ENCODE peak calls at places on chromosomes 3 and 15, in seven cellular contexts. One of them, this sample, is unnamed.

GRCh38 chr3:42224658-42225421 is 41.1 kb downstream of the CCK start:
- DNase-seq in heart left ventricle: no peak
- DNase-seq in activated naive CD8-positive, alpha-beta T cell treated with anti-CD3 and anti-CD28 coated beads, Interleukin-2, amount 50 U/mL, for 24 hours: no peak
- DNase-seq in fibroblast of pulmonary artery: no peak
- DNase-seq in HS-5: no peak
- DNase-seq in transverse colon: no peak
- DNase-seq in GF-D8: no peak
- DNase-seq in this sample: no peak

GRCh38 chr3:13420051-13420816 is at the start of gene NUP210:
- DNase-seq in transverse colon: peak; percentile 70
- DNase-seq in GF-D8: peak; percentile 32
- DNase-seq in fibroblast of pulmonary artery: no peak
- DNase-seq in activated naive CD8-positive, alpha-beta T cell treated with anti-CD3 and anti-CD28 coated beads, Interleukin-2, amount 50 U/mL, for 24 hours: peak; percentile 82
- DNase-seq in heart left ventricle: peak; percentile 42
- DNase-seq in HS-5: no peak
- DNase-seq in this sample: no peak

GRCh38 chr3:66035763-66036477 is 2.8 kb downstream of the MAGI1 start:
- DNase-seq in fibroblast of pulmonary artery: peak; percentile 44
- DNase-seq in GF-D8: no peak
- DNase-seq in HS-5: no peak
- DNase-seq in activated naive CD8-positive, alpha-beta T cell treated with anti-CD3 and anti-CD28 coated beads, Interleukin-2, amount 50 U/mL, for 24 hours: no peak
- DNase-seq in transverse colon: no peak
- DNase-seq in heart left ventricle: no peak
- DNase-seq in this sample: no peak

GRCh38 chr15:44435893-44436667 is 8.7 kb downstream of the CTDSPL2 start:
- DNase-seq in transverse colon: no peak
- DNase-seq in HS-5: peak; percentile 28
- DNase-seq in fibroblast of pulmonary artery: no peak
- DNase-seq in GF-D8: no peak
- DNase-seq in heart left ventricle: no peak
- DNase-seq in activated naive CD8-positive, alpha-beta T cell treated with anti-CD3 and anti-CD28 coated beads, Interleukin-2, amount 50 U/mL, for 24 hours: no peak
- DNase-seq in this sample: no peak

GRCh38 chr15:69557340-69558137 is 104.9 kb downstream of the RPLP1 start:
- DNase-seq in transverse colon: peak; percentile 47
- DNase-seq in activated naive CD8-positive, alpha-beta T cell treated with anti-CD3 and anti-CD28 coated beads, Interleukin-2, amount 50 U/mL, for 24 hours: no peak
- DNase-seq in GF-D8: no peak
- DNase-seq in fibroblast of pulmonary artery: peak; percentile 93
- DNase-seq in heart left ventricle: no peak
- DNase-seq in HS-5: peak; percentile 92
- DNase-seq in this sample: no peak

GRCh38 chr3:25044762-25045161 is 383.3 kb upstream of the RARB start:
- DNase-seq in HS-5: no peak
- DNase-seq in transverse colon: no peak
- DNase-seq in heart left ventricle: no peak
- DNase-seq in activated naive CD8-positive, alpha-beta T cell treated with anti-CD3 and anti-CD28 coated beads, Interleukin-2, amount 50 U/mL, for 24 hours: no peak
- DNase-seq in GF-D8: no peak
- DNase-seq in fibroblast of pulmonary artery: no peak
- DNase-seq in this sample: no peak

GRCh38 chr3:49004352-49005297 is 2.6 kb upstream of the WDR6 start:
- DNase-seq in HS-5: no peak
- DNase-seq in activated naive CD8-positive, alpha-beta T cell treated with anti-CD3 and anti-CD28 coated beads, Interleukin-2, amount 50 U/mL, for 24 hours: no peak
- DNase-seq in GF-D8: no peak
- DNase-seq in fibroblast of pulmonary artery: no peak
- DNase-seq in transverse colon: peak; percentile 73
- DNase-seq in heart left ventricle: no peak
- DNase-seq in this sample: no peak

GRCh38 chr3:188088948-188089685 is 64.8 kb upstream of the LPP start:
- DNase-seq in transverse colon: no peak
- DNase-seq in GF-D8: no peak
- DNase-seq in fibroblast of pulmonary artery: no peak
- DNase-seq in activated naive CD8-positive, alpha-beta T cell treated with anti-CD3 and anti-CD28 coated beads, Interleukin-2, amount 50 U/mL, for 24 hours: no peak
- DNase-seq in heart left ventricle: no peak
- DNase-seq in HS-5: no peak
- DNase-seq in this sample: no peak

GRCh38 chr3:189308594-189308993 is 136.8 kb downstream of the TPRG1 start:
- DNase-seq in heart left ventricle: no peak
- DNase-seq in GF-D8: no peak
- DNase-seq in transverse colon: no peak
- DNase-seq in HS-5: no peak
- DNase-seq in fibroblast of pulmonary artery: no peak
- DNase-seq in activated naive CD8-positive, alpha-beta T cell treated with anti-CD3 and anti-CD28 coated beads, Interleukin-2, amount 50 U/mL, for 24 hours: no peak
- DNase-seq in this sample: no peak

GRCh38 chr15:87793736-87794135 is 462.8 kb downstream of the NTRK3 start:
- DNase-seq in transverse colon: no peak
- DNase-seq in GF-D8: no peak
- DNase-seq in HS-5: no peak
- DNase-seq in heart left ventricle: no peak
- DNase-seq in activated naive CD8-positive, alpha-beta T cell treated with anti-CD3 and anti-CD28 coated beads, Interleukin-2, amount 50 U/mL, for 24 hours: no peak
- DNase-seq in fibroblast of pulmonary artery: no peak
- DNase-seq in this sample: no peak

GRCh38 chr3:90091557-90091956 is 984.1 kb downstream of the EPHA3 start:
- DNase-seq in HS-5: peak; percentile 23
- DNase-seq in fibroblast of pulmonary artery: peak; percentile 75
- DNase-seq in activated naive CD8-positive, alpha-beta T cell treated with anti-CD3 and anti-CD28 coated beads, Interleukin-2, amount 50 U/mL, for 24 hours: no peak
- DNase-seq in GF-D8: no peak
- DNase-seq in heart left ventricle: peak; percentile 21
- DNase-seq in transverse colon: peak; percentile 8
- DNase-seq in this sample: no peak

GRCh38 chr3:69226071-69226470 is 103.7 kb upstream of the LMOD3 start:
- DNase-seq in activated naive CD8-positive, alpha-beta T cell treated with anti-CD3 and anti-CD28 coated beads, Interleukin-2, amount 50 U/mL, for 24 hours: no peak
- DNase-seq in fibroblast of pulmonary artery: no peak
- DNase-seq in GF-D8: no peak
- DNase-seq in transverse colon: no peak
- DNase-seq in heart left ventricle: no peak
- DNase-seq in HS-5: no peak
- DNase-seq in this sample: no peak

GRCh38 chr3:195566797-195567196 is 16.9 kb downstream of the APOD start:
- DNase-seq in HS-5: no peak
- DNase-seq in transverse colon: no peak
- DNase-seq in fibroblast of pulmonary artery: no peak
- DNase-seq in GF-D8: no peak
- DNase-seq in activated naive CD8-positive, alpha-beta T cell treated with anti-CD3 and anti-CD28 coated beads, Interleukin-2, amount 50 U/mL, for 24 hours: no peak
- DNase-seq in heart left ventricle: no peak
- DNase-seq in this sample: no peak

GRCh38 chr15:24956131-24956838 is 1.5 kb downstream of the SNRPN start:
- DNase-seq in heart left ventricle: peak; percentile 76
- DNase-seq in HS-5: no peak
- DNase-seq in transverse colon: peak; percentile 78
- DNase-seq in GF-D8: peak; percentile 37
- DNase-seq in activated naive CD8-positive, alpha-beta T cell treated with anti-CD3 and anti-CD28 coated beads, Interleukin-2, amount 50 U/mL, for 24 hours: peak; percentile 67
- DNase-seq in fibroblast of pulmonary artery: peak; percentile 83
- DNase-seq in this sample: no peak

GRCh38 chr3:62095080-62095479 is 278.3 kb downstream of the FEZF2 start:
- DNase-seq in activated naive CD8-positive, alpha-beta T cell treated with anti-CD3 and anti-CD28 coated beads, Interleukin-2, amount 50 U/mL, for 24 hours: no peak
- DNase-seq in heart left ventricle: no peak
- DNase-seq in GF-D8: no peak
- DNase-seq in transverse colon: no peak
- DNase-seq in fibroblast of pulmonary artery: no peak
- DNase-seq in HS-5: no peak
- DNase-seq in this sample: no peak

GRCh38 chr3:159797771-159798170 is 190.9 kb upstream of the IL12A start:
- DNase-seq in fibroblast of pulmonary artery: no peak
- DNase-seq in GF-D8: no peak
- DNase-seq in heart left ventricle: no peak
- DNase-seq in HS-5: no peak
- DNase-seq in activated naive CD8-positive, alpha-beta T cell treated with anti-CD3 and anti-CD28 coated beads, Interleukin-2, amount 50 U/mL, for 24 hours: no peak
- DNase-seq in transverse colon: no peak
- DNase-seq in this sample: no peak

GRCh38 chr15:19973718-19974117 is 567.9 kb downstream of the GOLGA6L6 start:
- DNase-seq in heart left ventricle: no peak
- DNase-seq in GF-D8: no peak
- DNase-seq in fibroblast of pulmonary artery: no peak
- DNase-seq in transverse colon: no peak
- DNase-seq in HS-5: no peak
- DNase-seq in activated naive CD8-positive, alpha-beta T cell treated with anti-CD3 and anti-CD28 coated beads, Interleukin-2, amount 50 U/mL, for 24 hours: peak; percentile 3
- DNase-seq in this sample: no peak

GRCh38 chr3:49794926-49795905 is 4.5 kb downstream of the CDHR4 start:
- DNase-seq in GF-D8: no peak
- DNase-seq in HS-5: no peak
- DNase-seq in transverse colon: no peak
- DNase-seq in activated naive CD8-positive, alpha-beta T cell treated with anti-CD3 and anti-CD28 coated beads, Interleukin-2, amount 50 U/mL, for 24 hours: no peak
- DNase-seq in heart left ventricle: no peak
- DNase-seq in fibroblast of pulmonary artery: no peak
- DNase-seq in this sample: no peak

GRCh38 chr15:25676070-25676469 is 187.1 kb downstream of the ATP10A start:
- DNase-seq in fibroblast of pulmonary artery: no peak
- DNase-seq in HS-5: no peak
- DNase-seq in transverse colon: no peak
- DNase-seq in GF-D8: no peak
- DNase-seq in activated naive CD8-positive, alpha-beta T cell treated with anti-CD3 and anti-CD28 coated beads, Interleukin-2, amount 50 U/mL, for 24 hours: no peak
- DNase-seq in heart left ventricle: no peak
- DNase-seq in this sample: no peak

GRCh38 chr3:50428007-50428633 is 68.8 kb upstream of the TMEM115 start:
- DNase-seq in fibroblast of pulmonary artery: peak; percentile 11
- DNase-seq in heart left ventricle: no peak
- DNase-seq in activated naive CD8-positive, alpha-beta T cell treated with anti-CD3 and anti-CD28 coated beads, Interleukin-2, amount 50 U/mL, for 24 hours: no peak
- DNase-seq in transverse colon: no peak
- DNase-seq in GF-D8: no peak
- DNase-seq in HS-5: no peak
- DNase-seq in this sample: no peak

GRCh38 chr3:98823791-98824190 is 60.7 kb downstream of the ST3GAL6 start:
- DNase-seq in heart left ventricle: no peak
- DNase-seq in fibroblast of pulmonary artery: no peak
- DNase-seq in GF-D8: no peak
- DNase-seq in activated naive CD8-positive, alpha-beta T cell treated with anti-CD3 and anti-CD28 coated beads, Interleukin-2, amount 50 U/mL, for 24 hours: no peak
- DNase-seq in HS-5: no peak
- DNase-seq in transverse colon: no peak
- DNase-seq in this sample: no peak

GRCh38 chr3:55481918-55482495 is 5.1 kb downstream of the WNT5A start:
- DNase-seq in transverse colon: no peak
- DNase-seq in activated naive CD8-positive, alpha-beta T cell treated with anti-CD3 and anti-CD28 coated beads, Interleukin-2, amount 50 U/mL, for 24 hours: no peak
- DNase-seq in GF-D8: no peak
- DNase-seq in fibroblast of pulmonary artery: peak; percentile 30
- DNase-seq in HS-5: no peak
- DNase-seq in heart left ventricle: no peak
- DNase-seq in this sample: no peak

GRCh38 chr3:17974206-17974841 is 231.9 kb upstream of the TBC1D5 start:
- DNase-seq in fibroblast of pulmonary artery: peak; percentile 7
- DNase-seq in activated naive CD8-positive, alpha-beta T cell treated with anti-CD3 and anti-CD28 coated beads, Interleukin-2, amount 50 U/mL, for 24 hours: no peak
- DNase-seq in GF-D8: no peak
- DNase-seq in transverse colon: no peak
- DNase-seq in heart left ventricle: no peak
- DNase-seq in HS-5: no peak
- DNase-seq in this sample: no peak

GRCh38 chr15:94263341-94264273 is 32.2 kb downstream of the MCTP2 start:
- DNase-seq in transverse colon: no peak
- DNase-seq in GF-D8: no peak
- DNase-seq in fibroblast of pulmonary artery: no peak
- DNase-seq in heart left ventricle: no peak
- DNase-seq in activated naive CD8-positive, alpha-beta T cell treated with anti-CD3 and anti-CD28 coated beads, Interleukin-2, amount 50 U/mL, for 24 hours: no peak
- DNase-seq in HS-5: peak; percentile 6
- DNase-seq in this sample: no peak

GRCh38 chr3:67601385-67601784 is 53.0 kb downstream of the SUCLG2 start:
- DNase-seq in heart left ventricle: no peak
- DNase-seq in HS-5: no peak
- DNase-seq in transverse colon: no peak
- DNase-seq in activated naive CD8-positive, alpha-beta T cell treated with anti-CD3 and anti-CD28 coated beads, Interleukin-2, amount 50 U/mL, for 24 hours: no peak
- DNase-seq in GF-D8: no peak
- DNase-seq in fibroblast of pulmonary artery: no peak
- DNase-seq in this sample: no peak

GRCh38 chr15:28895146-28895545 is 9.4 kb downstream of the APBA2 start:
- DNase-seq in transverse colon: no peak
- DNase-seq in heart left ventricle: no peak
- DNase-seq in HS-5: no peak
- DNase-seq in activated naive CD8-positive, alpha-beta T cell treated with anti-CD3 and anti-CD28 coated beads, Interleukin-2, amount 50 U/mL, for 24 hours: no peak
- DNase-seq in fibroblast of pulmonary artery: no peak
- DNase-seq in GF-D8: no peak
- DNase-seq in this sample: no peak

GRCh38 chr3:58173670-58174472 is 36.9 kb downstream of the DNASE1L3 start:
- DNase-seq in transverse colon: peak; percentile 48
- DNase-seq in activated naive CD8-positive, alpha-beta T cell treated with anti-CD3 and anti-CD28 coated beads, Interleukin-2, amount 50 U/mL, for 24 hours: peak; percentile 55
- DNase-seq in fibroblast of pulmonary artery: peak; percentile 30
- DNase-seq in HS-5: no peak
- DNase-seq in heart left ventricle: peak; percentile 52
- DNase-seq in GF-D8: peak; percentile 36
- DNase-seq in this sample: no peak

This sample was measured in SIG-M5.